ENCODE peak calls at places on chromosomes 1 and 21, in ten cellular contexts. S is upper lobe of right lung, L is adrenal gland, P is IMR-90, B is pancreas, H is breast epithelium, K is fibroblast of lung, C is right lobe of liver, T is BE2C, Z is ovary. O is an unnamed sample.

GRCh38 chr1:174366946-174367345 is 80.8 kb upstream of the GPR52 start:
- DNase-seq in Z (no peak), L (no peak), C (no peak), P (no peak), H (no peak), K (no peak), T (no peak), B (no peak), S (no peak), O (no peak)

GRCh38 chr21:37414292-37415253 is 48.0 kb downstream of the DYRK1A start:
- DNase-seq in B (no peak), T (no peak), L (no peak), C (no peak), K (no peak), S (no peak), H (no peak), Z (no peak), P (no peak), O (no peak)

GRCh38 chr21:27388835-27389234 is 421.9 kb upstream of the ADAMTS5 start:
- DNase-seq in P (no peak), C (no peak), L (no peak), K (no peak), H (no peak), B (no peak), Z (no peak), T (no peak), S (no peak), O (no peak)

GRCh38 chr1:240149488-240150094 is 57.9 kb downstream of the FMN2 start:
- DNase-seq in H (no peak), B (no peak), Z (no peak), S (no peak), T (no peak), K (peak; percentile 56), C (no peak), P (peak; percentile 52), L (no peak), O (peak; percentile 29)

GRCh38 chr1:2983706-2984398 is 37.4 kb upstream of the ACTRT2 start:
- DNase-seq in C (no peak), K (no peak), H (no peak), L (no peak), Z (no peak), T (no peak), B (no peak), S (peak; percentile 55), P (no peak), O (no peak)

GRCh38 chr1:27416387-27417111 is 24.1 kb downstream of the GPR3 start:
- DNase-seq in S (no peak), T (peak; percentile 48), P (peak; percentile 73), Z (no peak), B (no peak), C (no peak), H (no peak), L (peak; percentile 69), K (peak; percentile 73), O (no peak)

GRCh38 chr1:8133657-8134430 is 107.7 kb upstream of the ERRFI1 start:
- DNase-seq in B (peak; percentile 32), K (peak; percentile 98), H (peak; percentile 76), C (peak; percentile 37), L (peak; percentile 62), S (no peak), P (peak; percentile 93), T (no peak), Z (peak; percentile 83), O (peak; percentile 87)

GRCh38 chr21:14890141-14890540 is 174.7 kb downstream of the NRIP1 start:
- DNase-seq in H (no peak), B (no peak), K (no peak), S (no peak), C (no peak), Z (no peak), T (no peak), P (no peak), L (no peak), O (no peak)

GRCh38 chr1:3716351-3716750 is 35.9 kb upstream of the CCDC27 start:
- DNase-seq in Z (no peak), S (no peak), C (no peak), B (no peak), K (no peak), L (no peak), P (no peak), T (peak; percentile 40), H (no peak), O (no peak)

GRCh38 chr1:55127827-55128343 is 87.3 kb downstream of the USP24 start:
- DNase-seq in L (no peak), S (no peak), K (peak; percentile 49), C (no peak), H (no peak), T (no peak), Z (no peak), P (peak; percentile 73), B (no peak), O (no peak)

GRCh38 chr1:108801101-108801500 is 54.6 kb downstream of the STXBP3 start:
- DNase-seq in P (peak; percentile 61), K (peak; percentile 46), C (no peak), L (no peak), S (no peak), Z (no peak), H (no peak), T (no peak), B (no peak), O (no peak)

GRCh38 chr1:98210064-98210463 is 289.2 kb upstream of the DPYD start:
- DNase-seq in H (no peak), P (peak; percentile 96), S (no peak), B (no peak), C (no peak), T (no peak), Z (no peak), K (peak; percentile 60), L (no peak), O (no peak)

GRCh38 chr1:241630005-241630404 is 10.2 kb downstream of the CHML start:
- DNase-seq in L (no peak), B (no peak), Z (no peak), P (no peak), H (no peak), K (no peak), C (no peak), T (no peak), S (no peak), O (no peak)

GRCh38 chr1:183630748-183631147 is 4.8 kb downstream of the ARPC5 start:
- DNase-seq in B (no peak), K (peak; percentile 34), S (no peak), C (no peak), P (peak; percentile 36), L (no peak), Z (no peak), H (no peak), T (no peak), O (no peak)

GRCh38 chr1:62407398-62408009 is 29.3 kb upstream of the USP1 start:
- DNase-seq in L (peak; percentile 26), C (no peak), S (no peak), Z (no peak), P (peak; percentile 55), K (peak; percentile 73), T (peak; percentile 15), H (no peak), B (no peak), O (peak; percentile 79)

GRCh38 chr1:157505481-157506272 is 46.6 kb downstream of the FCRL5 start:
- DNase-seq in C (peak; percentile 50), Z (no peak), K (peak; percentile 47), S (peak; percentile 66), T (peak; percentile 56), L (peak; percentile 43), H (no peak), B (peak; percentile 26), P (peak; percentile 55), O (peak; percentile 45)

GRCh38 chr1:164914208-164914607 is 355.2 kb downstream of the PBX1 start:
- DNase-seq in T (no peak), K (peak; percentile 79), C (no peak), L (peak; percentile 24), P (peak; percentile 57), H (no peak), Z (no peak), B (no peak), S (no peak), O (no peak)
- TF ChIP-seq CTCF in T (no peak), K (peak; percentile 52), C (peak; percentile 16), L (peak; percentile 47), P (peak; percentile 55), H (no peak), Z (peak; percentile 30), B (no peak), S (peak; percentile 28), O (no peak)

GRCh38 chr1:32242341-32242851 is 4.6 kb upstream of the FAM167B start:
- DNase-seq in L (no peak), P (no peak), S (no peak), Z (peak; percentile 54), T (no peak), B (no peak), K (peak; percentile 43), H (no peak), C (no peak), O (no peak)

GRCh38 chr1:32239335-32239734 is 7.7 kb upstream of the FAM167B start:
- DNase-seq in Z (no peak), T (no peak), S (no peak), K (no peak), C (no peak), L (no peak), H (no peak), B (peak; percentile 33), P (no peak), O (no peak)

GRCh38 chr1:32241011-32241763 is 5.8 kb upstream of the FAM167B start:
- DNase-seq in L (peak; percentile 80), C (peak; percentile 66), S (peak; percentile 81), H (peak; percentile 46), Z (peak; percentile 72), P (peak; percentile 66), K (peak; percentile 58), T (peak; percentile 46), B (peak; percentile 76), O (no peak)

GRCh38 chr1:32240140-32240951 is 6.7 kb upstream of the FAM167B start:
- DNase-seq in S (peak; percentile 83), Z (peak; percentile 86), P (peak; percentile 39), H (peak; percentile 75), L (peak; percentile 88), T (peak; percentile 46), B (peak; percentile 93), C (peak; percentile 76), K (peak; percentile 48), O (peak; percentile 34)

GRCh38 chr1:32239790-32240139 is 7.3 kb upstream of the FAM167B start:
- DNase-seq in T (no peak), Z (peak; percentile 51), S (no peak), K (no peak), P (no peak), L (no peak), H (no peak), B (peak; percentile 49), C (no peak), O (no peak)
- H3K4me3 ChIP-seq in T (no peak overlapping the region), Z (peak overlapping the region; percentile 59), S (peak overlapping the region; percentile 79), K (peak overlapping the region; percentile 81), P (no peak overlapping the region), L (no peak overlapping the region), H (peak overlapping the region; percentile 73), B (peak overlapping the region; percentile 50), C (peak overlapping the region; percentile 54), O (peak overlapping the region; percentile 60)

GRCh38 chr1:85572574-85572973 is 8.0 kb upstream of the CCN1 start:
- DNase-seq in K (no peak), T (no peak), S (no peak), B (no peak), C (no peak), P (no peak), L (no peak), Z (no peak), H (no peak), O (no peak)
- H3K4me1 ChIP-seq in K (peaks cover 34% of the 10 kb centered on the region), T (no peaks in the 10 kb centered on the region), S (peaks cover 17% of the 10 kb centered on the region), B (peaks cover 5% of the 10 kb centered on the region), C (no peaks in the 10 kb centered on the region), P (peaks cover 35% of the 10 kb centered on the region), L (no peaks in the 10 kb centered on the region), Z (peaks cover 3% of the 10 kb centered on the region), H (peaks cover 5% of the 10 kb centered on the region), O (no peaks in the 10 kb centered on the region)

GRCh38 chr21:42537106-42537742 is 23.6 kb downstream of the SLC37A1 start:
- DNase-seq in L (no peak), B (no peak), T (no peak), P (no peak), K (peak; percentile 17), Z (no peak), C (no peak), S (peak; percentile 44), H (no peak), O (no peak)
- TF ChIP-seq CTCF in L (peak; percentile 29), B (no peak), T (peak; percentile 64), P (peak; percentile 16), K (peak; percentile 45), Z (no peak), C (peak; percentile 50), S (no peak), H (peak; percentile 8), O (no peak)

O was measured in tibial nerve.